ENCODE peak calls at places on chromosomes 11 and 22, in ten cellular contexts. T is WERI-Rb-1; P is psoas muscle; N is IMR-90; J is lower lobe of right lung; R is right lobe of liver; D is left ventricle myocardium inferior; H is CD8-positive, alpha-beta T cell; I is Karpas-422; O is neural progenitor cell. V is an unnamed sample. For H3K9me3, the result is how much of the 10 kb centered on the place peaks cover.

GRCh38 chr11:119972281-119972680 is 165.6 kb downstream of the TRIM29 start:
- DNase-seq in T (no peak), P (no peak), N (no peak), J (no peak), R (no peak), D (no peak), H (no peak), I (no peak), O (no peak), V (no peak)

GRCh38 chr11:59776210-59777066 is 21.3 kb downstream of the STX3 start:
- DNase-seq in T (no peak), P (no peak), N (peak), J (no peak), R (no peak), D (no peak), H (no peak), I (no peak), O (no peak), V (no peak)

GRCh38 chr11:109892321-109892794 is 200.8 kb upstream of the ZC3H12C start:
- DNase-seq in T (no peak), P (no peak), N (no peak), J (no peak), R (no peak), D (no peak), H (no peak), I (peak), O (no peak), V (no peak)

GRCh38 chr11:14149683-14150082 is 187.2 kb downstream of the SPON1 start:
- DNase-seq in T (no peak), P (no peak), N (no peak), J (no peak), R (no peak), D (no peak), H (no peak), I (no peak), O (no peak), V (no peak)

GRCh38 chr11:75288846-75289760 is 48.5 kb downstream of the TPBGL start:
- DNase-seq in T (no peak), P (peak), N (no peak), J (no peak), R (no peak), D (no peak), H (no peak), I (no peak), O (no peak), V (no peak)

GRCh38 chr11:32056445-32056844 is 34.4 kb upstream of the RCN1 start:
- DNase-seq in T (no peak), P (no peak), N (no peak), J (no peak), R (no peak), D (no peak), H (no peak), I (no peak), O (no peak), V (no peak)

GRCh38 chr11:128941573-128942271 is 949 bp downstream of the TP53AIP1 start:
- DNase-seq in T (no peak), P (no peak), N (no peak), J (no peak), R (no peak), D (no peak), H (no peak), I (no peak), O (no peak), V (no peak)

GRCh38 chr11:93196816-93197382 is 892 bp downstream of the SLC36A4 start:
- DNase-seq in T (no peak), P (no peak), N (peak), J (no peak), R (no peak), D (no peak), H (no peak), I (no peak), O (no peak), V (no peak)

GRCh38 chr22:42714308-42714707 is 6.4 kb downstream of the A4GALT start:
- DNase-seq in T (no peak), P (no peak), N (no peak), J (no peak), R (no peak), D (no peak), H (no peak), I (no peak), O (no peak), V (no peak)

GRCh38 chr11:59802639-59803176 is 7.9 kb downstream of the MRPL16 start:
- DNase-seq in T (peak), P (no peak), N (peak), J (no peak), R (no peak), D (no peak), H (peak), I (peak), O (peak), V (peak)

GRCh38 chr22:17634696-17635095 is 3.9 kb upstream of the BCL2L13 start:
- DNase-seq in T (no peak), P (no peak), N (no peak), J (no peak), R (no peak), D (no peak), H (no peak), I (no peak), O (no peak), V (no peak)

GRCh38 chr11:12540075-12540685 is 134.0 kb upstream of the TEAD1 start:
- DNase-seq in T (no peak), P (no peak), N (peak), J (no peak), R (no peak), D (no peak), H (no peak), I (no peak), O (no peak), V (no peak)

GRCh38 chr22:27097933-27098332 is 440.5 kb downstream of the MIAT start:
- DNase-seq in T (peak), P (peak), N (no peak), J (no peak), R (no peak), D (no peak), H (no peak), I (no peak), O (no peak), V (no peak)

GRCh38 chr11:58549644-58550043 is 26.0 kb downstream of the LPXN start:
- DNase-seq in T (no peak), P (no peak), N (no peak), J (no peak), R (no peak), D (peak), H (no peak), I (no peak), O (no peak), V (no peak)

GRCh38 chr11:111310088-111310487 is 11.7 kb downstream of the POU2AF3 start:
- DNase-seq in T (no peak), P (no peak), N (no peak), J (no peak), R (no peak), D (no peak), H (no peak), I (no peak), O (no peak), V (no peak)

GRCh38 chr22:38214248-38215056 is 12.7 kb downstream of the MAFF start:
- DNase-seq in T (no peak), P (peak), N (peak), J (peak), R (peak), D (peak), H (peak), I (peak), O (peak), V (peak)

GRCh38 chr22:40605676-40606250 is 30.8 kb downstream of the MRTFA start:
- DNase-seq in T (no peak), P (no peak), N (peak), J (no peak), R (no peak), D (no peak), H (no peak), I (no peak), O (no peak), V (no peak)

GRCh38 chr11:17526931-17527660 is 17.1 kb downstream of the USH1C start:
- DNase-seq in T (no peak), P (no peak), N (no peak), J (no peak), R (no peak), D (no peak), H (no peak), I (no peak), O (no peak), V (no peak)

GRCh38 chr11:118892515-118892914 is 8.8 kb downstream of the CXCR5 start:
- DNase-seq in T (no peak), P (no peak), N (no peak), J (no peak), R (no peak), D (no peak), H (peak), I (no peak), O (no peak), V (no peak)

GRCh38 chr11:101053492-101053891 is 76.1 kb downstream of the PGR start:
- DNase-seq in T (no peak), P (no peak), N (no peak), J (no peak), R (no peak), D (no peak), H (no peak), I (no peak), O (no peak), V (no peak)

GRCh38 chr11:115056514-115056913 is 378.2 kb downstream of the NXPE2 start:
- DNase-seq in T (no peak), P (no peak), N (no peak), J (no peak), R (no peak), D (no peak), H (no peak), I (no peak), O (no peak), V (no peak)

GRCh38 chr11:75035911-75036536 is 47.3 kb downstream of the NEU3 start:
- DNase-seq in T (no peak), P (no peak), N (no peak), J (no peak), R (no peak), D (no peak), H (no peak), I (peak), O (no peak), V (no peak)

GRCh38 chr11:75330279-75330678 is 21.2 kb downstream of the ARRB1 start:
- DNase-seq in T (peak), P (no peak), N (peak), J (no peak), R (no peak), D (no peak), H (no peak), I (no peak), O (no peak), V (no peak)

GRCh38 chr11:114308689-114309089 is 12.5 kb downstream of the NNMT start:
- DNase-seq in T (no peak), P (no peak), N (no peak), J (no peak), R (no peak), D (no peak), H (no peak), I (no peak), O (no peak), V (no peak)

GRCh38 chr11:15157181-15157580 is 42.5 kb downstream of the INSC start:
- DNase-seq in T (no peak), P (no peak), N (peak), J (no peak), R (no peak), D (no peak), H (no peak), I (no peak), O (no peak), V (no peak)

DNA sequence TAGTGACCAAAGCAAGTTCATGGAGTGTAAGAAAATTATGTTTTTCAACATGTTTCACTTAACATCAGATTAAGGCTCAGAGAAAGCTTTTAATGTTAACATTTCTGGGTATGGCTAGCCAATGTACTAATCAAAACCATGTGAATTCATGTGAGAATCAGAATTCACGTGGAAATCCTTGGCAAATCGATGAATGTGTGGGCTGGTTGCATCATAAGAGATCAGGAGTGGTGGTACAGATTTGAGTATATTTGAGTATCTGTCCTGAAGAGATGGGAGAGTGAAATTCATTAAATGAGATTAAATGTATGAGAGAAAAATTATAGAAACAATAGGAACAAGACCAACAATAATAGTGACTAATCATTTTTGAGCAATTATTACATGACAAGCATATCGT is 638.6 kb upstream of the ANO5 start:
- DNase-seq in T (no peak), P (no peak), N (no peak), J (no peak), R (no peak), D (no peak), H (no peak), I (no peak), O (no peak), V (no peak)
- H3K9me3 ChIP-seq in T (under half), P (under half), N (under half), J (under half), R (under half), D (under half), H (under half), I (under half), O (under half), V (under half)

DNA sequence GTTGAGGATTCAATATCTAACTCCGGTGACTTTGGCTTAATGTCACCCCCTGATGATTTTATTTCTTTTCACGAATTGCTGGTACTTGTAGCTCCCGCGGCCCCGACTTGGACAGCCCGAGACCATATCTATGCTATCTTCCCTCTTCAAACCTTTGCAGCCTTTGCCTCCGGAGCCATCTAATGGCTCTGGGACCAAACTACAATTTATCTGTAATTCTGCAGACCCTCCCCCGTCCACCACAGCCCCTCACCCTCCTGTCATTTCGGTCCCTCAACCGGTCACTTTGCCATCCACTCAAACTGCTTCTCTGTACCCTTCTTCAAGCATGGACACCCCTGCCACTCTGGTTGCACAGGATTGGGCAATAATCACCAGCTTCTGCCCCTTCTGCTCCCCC is 25.7 kb upstream of the ALDH3B2 start:
- DNase-seq in T (peak), P (no peak), N (no peak), J (no peak), R (no peak), D (no peak), H (no peak), I (no peak), O (peak), V (no peak)
- H3K9me3 ChIP-seq in T (under half), P (under half), N (under half), J (under half), R (under half), D (under half), H (under half), I (under half), O (under half), V (under half)

GRCh38 chr22:48679656-48680555 is 1147.8 kb downstream of the BRD1 start:
- DNase-seq in T (no peak), P (peak), N (no peak), J (no peak), R (no peak), D (no peak), H (no peak), I (no peak), O (no peak), V (no peak)
- H3K9me3 ChIP-seq in T (under half), P (under half), N (half or more), J (under half), R (under half), D (under half), H (under half), I (under half), O (under half), V (under half)

GRCh38 chr22:47437636-47438035 is 675.2 kb downstream of the TBC1D22A start:
- DNase-seq in T (no peak), P (no peak), N (no peak), J (no peak), R (no peak), D (no peak), H (no peak), I (no peak), O (no peak), V (no peak)
- H3K9me3 ChIP-seq in T (under half), P (under half), N (under half), J (under half), R (under half), D (half or more), H (under half), I (under half), O (under half), V (under half)

GRCh38 chr11:122195790-122196189 is 79.8 kb upstream of the BLID start:
- DNase-seq in T (no peak), P (no peak), N (no peak), J (no peak), R (no peak), D (no peak), H (no peak), I (no peak), O (no peak), V (no peak)
- H3K9me3 ChIP-seq in T (under half), P (under half), N (under half), J (under half), R (under half), D (under half), H (under half), I (under half), O (under half), V (under half)

DNA sequence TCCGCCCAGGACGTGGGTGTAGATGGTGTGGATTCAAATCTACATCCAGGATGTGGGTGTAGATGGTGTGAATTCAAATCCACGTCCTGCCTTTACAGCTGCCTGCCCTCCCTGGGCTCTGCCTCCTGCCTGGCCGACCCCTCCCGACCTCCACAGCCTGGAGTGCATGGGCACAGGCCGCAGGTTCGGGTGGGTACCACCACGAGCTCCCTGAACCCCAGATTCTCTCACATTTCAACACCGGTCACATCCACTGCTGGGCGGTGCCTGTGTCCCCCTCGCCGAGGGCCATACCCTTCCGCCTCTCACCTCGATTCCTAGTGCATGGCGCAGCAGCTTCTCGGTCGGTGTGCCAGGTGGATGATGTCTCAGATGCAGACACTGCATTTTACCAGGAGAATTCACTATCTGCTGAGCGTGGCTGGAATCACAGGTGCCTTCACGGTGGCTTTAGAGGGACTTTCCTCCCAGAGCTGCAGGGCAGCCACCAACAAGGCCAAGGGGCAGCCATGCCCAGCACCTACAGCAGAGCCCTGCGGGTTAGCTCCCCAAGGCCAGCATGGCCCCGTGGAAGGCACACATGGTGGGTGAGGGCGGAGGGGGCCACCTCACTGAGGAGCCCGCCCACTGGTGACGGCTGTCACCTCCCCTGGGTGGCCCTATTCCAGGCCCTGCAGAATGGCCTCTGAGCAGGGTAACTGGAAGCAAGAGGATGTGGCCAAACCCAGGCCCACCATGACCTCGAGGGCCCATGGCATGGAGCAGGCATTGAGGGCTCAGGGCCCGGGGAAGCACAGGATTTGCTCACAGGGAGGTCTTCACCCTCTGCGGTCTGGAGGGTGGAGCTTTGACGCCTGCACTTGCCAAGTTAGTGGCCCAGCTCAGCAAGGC is 638.5 kb downstream of the TBC1D22A start:
- DNase-seq in T (no peak), P (no peak), N (no peak), J (no peak), R (no peak), D (no peak), H (no peak), I (no peak), O (no peak), V (no peak)
- H3K9me3 ChIP-seq in T (under half), P (under half), N (under half), J (under half), R (under half), D (under half), H (under half), I (under half), O (under half), V (under half)

DNA sequence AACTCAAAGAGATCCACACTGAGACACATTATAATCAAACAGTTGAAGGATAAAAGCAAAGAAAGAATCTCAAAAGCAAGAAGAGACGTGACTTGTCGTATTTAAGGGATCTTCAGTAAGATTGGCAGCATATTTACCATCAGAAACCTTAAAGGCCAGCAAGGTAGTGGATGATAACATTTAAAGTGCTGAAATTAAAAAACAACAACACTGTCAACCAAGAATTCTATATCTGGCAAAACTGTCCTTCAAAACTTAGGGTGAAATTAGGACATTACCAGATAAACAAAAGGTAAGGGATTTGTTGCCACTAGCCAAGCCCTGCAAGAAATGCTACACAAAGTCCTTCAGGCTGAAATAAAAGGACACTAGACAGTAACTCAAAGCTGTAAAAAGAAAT is 11.0 kb upstream of the MUC5B start:
- DNase-seq in T (no peak), P (no peak), N (no peak), J (no peak), R (no peak), D (no peak), H (no peak), I (no peak), O (no peak), V (no peak)
- H3K9me3 ChIP-seq in T (under half), P (under half), N (under half), J (under half), R (under half), D (half or more), H (under half), I (under half), O (under half), V (under half)

GRCh38 chr11:37786214-37786755 is 1188.2 kb upstream of the RAG2 start:
- DNase-seq in T (no peak), P (no peak), N (peak), J (no peak), R (no peak), D (no peak), H (no peak), I (no peak), O (no peak), V (no peak)

GRCh38 chr11:37788141-37788877 is 1190.3 kb upstream of the RAG2 start:
- DNase-seq in T (no peak), P (no peak), N (peak), J (no peak), R (no peak), D (no peak), H (no peak), I (no peak), O (no peak), V (no peak)
- H3K9me3 ChIP-seq in T (under half), P (under half), N (under half), J (under half), R (under half), D (half or more), H (under half), I (under half), O (under half), V (under half)

DNA sequence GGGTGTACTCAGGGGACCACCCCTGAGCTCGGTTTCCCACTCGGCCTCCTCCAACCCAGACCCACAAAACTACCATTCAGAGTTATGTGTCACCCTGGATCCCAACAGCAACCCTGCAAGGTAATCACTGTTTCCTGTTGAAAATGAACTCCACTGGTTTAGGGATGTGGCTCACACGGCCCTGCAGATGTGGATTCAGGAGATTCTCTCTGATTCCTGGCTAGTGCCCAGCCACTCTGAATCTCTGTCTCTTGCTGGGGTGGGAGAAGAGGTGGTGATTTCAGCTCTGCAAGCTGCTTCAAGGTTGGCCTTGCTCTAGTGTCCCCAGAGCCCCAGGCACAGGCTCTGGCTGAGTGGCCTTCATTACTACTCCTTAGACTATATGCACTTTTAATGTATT is 1231.6 kb downstream of the TBC1D22A start:
- DNase-seq in T (no peak), P (no peak), N (no peak), J (no peak), R (no peak), D (no peak), H (no peak), I (no peak), O (no peak), V (no peak)
- H3K9me3 ChIP-seq in T (under half), P (under half), N (half or more), J (under half), R (under half), D (under half), H (under half), I (under half), O (under half), V (under half)

V was measured in T-helper 17 cell.